ENCODE peak calls at places on chromosomes 2 and 18, in four cellular contexts. G is GM12891, N is K562, I is GM12878. J is an unnamed sample.
A peak's percentile ranks its signal among the peaks of the same experiment; 100 is the strongest.

GRCh38 chr2:63465633-63466032 is 122.6 kb downstream of the WDPCP start:
- DNase-seq in G (no peak), N (no peak), I (no peak), J (no peak)

GRCh38 chr2:221085376-221085900 is 486.7 kb downstream of the EPHA4 start:
- DNase-seq in G (no peak), N (no peak), I (no peak), J (no peak)

GRCh38 chr2:75555701-75556100 is 5.0 kb downstream of the EVA1A start:
- DNase-seq in G (no peak), N (no peak), I (no peak), J (no peak)

GRCh38 chr2:194883711-194884110 is 773.3 kb upstream of the SLC39A10 start:
- DNase-seq in G (no peak), N (no peak), I (no peak), J (no peak)

GRCh38 chr2:160294339-160294803 is 94.3 kb upstream of the ITGB6 start:
- DNase-seq in G (no peak), N (no peak), I (no peak), J (peak; percentile 50)

GRCh38 chr2:36395866-36396265 is 40.3 kb downstream of the CRIM1 start:
- DNase-seq in G (no peak), N (no peak), I (no peak), J (no peak)

GRCh38 chr2:106095478-106096392 is 98.4 kb downstream of the UXS1 start:
- DNase-seq in G (no peak), N (no peak), I (no peak), J (peak; percentile 26)

GRCh38 chr2:64853894-64854293 is 135.3 kb upstream of the SLC1A4 start:
- DNase-seq in G (no peak), N (no peak), I (no peak), J (no peak)

GRCh38 chr18:49072524-49072934 is 121.8 kb upstream of the SMAD7 start:
- DNase-seq in G (no peak), N (peak; percentile 89), I (no peak), J (no peak)

GRCh38 chr2:179850188-179850587 is 11.2 kb downstream of the ZNF385B start:
- DNase-seq in G (no peak), N (no peak), I (no peak), J (no peak)

GRCh38 chr2:201644001-201644400 is 698 bp upstream of the TMEM237 start:
- DNase-seq in G (no peak), N (no peak), I (no peak), J (no peak)

GRCh38 chr18:77206676-77207370 is 42.8 kb upstream of the GALR1 start:
- DNase-seq in G (no peak), N (no peak), I (no peak), J (no peak)

GRCh38 chr2:10700078-10700803 is 10.5 kb upstream of the NOL10 start:
- DNase-seq in G (no peak), N (no peak), I (no peak), J (no peak)

GRCh38 chr2:138713509-138713908 is 66.7 kb downstream of the NXPH2 start:
- DNase-seq in G (no peak), N (no peak), I (no peak), J (no peak)

GRCh38 chr2:7034313-7034712 is 117.1 kb downstream of the RNF144A start:
- DNase-seq in G (no peak), N (peak; percentile 13), I (no peak), J (no peak)

GRCh38 chr2:115654362-115654761 is 1211.9 kb downstream of the DPP10 start:
- DNase-seq in G (no peak), N (no peak), I (no peak), J (no peak)

GRCh38 chr2:227853765-227854271 is 17.6 kb upstream of the DAW1 start:
- DNase-seq in G (no peak), N (no peak), I (no peak), J (no peak)

GRCh38 chr2:20356042-20356441 is 5.4 kb upstream of the PUM2 start:
- DNase-seq in G (no peak), N (no peak), I (no peak), J (no peak)

GRCh38 chr2:121562269-121563176 is 31.8 kb downstream of the RNU4ATAC start:
- DNase-seq in G (no peak), N (no peak), I (no peak), J (no peak)

GRCh38 chr2:41910126-41910525 is 137.7 kb upstream of the PKDCC start:
- DNase-seq in G (no peak), N (no peak), I (no peak), J (no peak)

GRCh38 chr2:201984800-201985525 is 48.7 kb upstream of the FZD7 start:
- DNase-seq in G (no peak), N (no peak), I (no peak), J (no peak)

GRCh38 chr18:3758531-3758930 is 308.6 kb downstream of the TGIF1 start:
- DNase-seq in G (no peak), N (peak; percentile 20), I (no peak), J (no peak)

GRCh38 chr2:101787097-101787496 is 89.6 kb downstream of the MAP4K4 start:
- DNase-seq in G (no peak), N (no peak), I (no peak), J (no peak)

GRCh38 chr18:21180588-21180987 is 61.4 kb upstream of the GREB1L start:
- DNase-seq in G (no peak), N (no peak), I (no peak), J (no peak)

GRCh38 chr2:48230834-48231233 is 299.1 kb upstream of the STON1 start:
- DNase-seq in G (no peak), N (no peak), I (no peak), J (no peak)

GRCh38 chr2:106157416-106157815 is 36.7 kb downstream of the UXS1 start:
- DNase-seq in G (no peak), N (no peak), I (no peak), J (no peak)

GRCh38 chr2:42089340-42089925 is 41.6 kb downstream of the PKDCC start:
- DNase-seq in G (peak; percentile 60), N (peak; percentile 86), I (no peak), J (peak; percentile 50)

GRCh38 chr2:68318686-68319396 is 908 bp downstream of the CNRIP1 start:
- DNase-seq in G (no peak), N (no peak), I (no peak), J (no peak)
- TF ChIP-seq SPI1 in G (no peak), N (no peak), I (no peak), J (no peak)

GRCh38 chr2:3626118-3626816 is 31.4 kb downstream of the COLEC11 start:
- DNase-seq in G (no peak), N (no peak), I (no peak), J (no peak)

GRCh38 chr2:3624059-3624794 is 29.3 kb downstream of the COLEC11 start:
- DNase-seq in G (no peak), N (no peak), I (peak; percentile 46), J (no peak)

GRCh38 chr2:3622967-3623366 is 28.1 kb downstream of the COLEC11 start:
- DNase-seq in G (no peak), N (no peak), I (no peak), J (no peak)

GRCh38 chr2:3626817-3627499 is 31.0 kb upstream of the ALLC start:
- DNase-seq in G (no peak), N (no peak), I (no peak), J (no peak)

DNA sequence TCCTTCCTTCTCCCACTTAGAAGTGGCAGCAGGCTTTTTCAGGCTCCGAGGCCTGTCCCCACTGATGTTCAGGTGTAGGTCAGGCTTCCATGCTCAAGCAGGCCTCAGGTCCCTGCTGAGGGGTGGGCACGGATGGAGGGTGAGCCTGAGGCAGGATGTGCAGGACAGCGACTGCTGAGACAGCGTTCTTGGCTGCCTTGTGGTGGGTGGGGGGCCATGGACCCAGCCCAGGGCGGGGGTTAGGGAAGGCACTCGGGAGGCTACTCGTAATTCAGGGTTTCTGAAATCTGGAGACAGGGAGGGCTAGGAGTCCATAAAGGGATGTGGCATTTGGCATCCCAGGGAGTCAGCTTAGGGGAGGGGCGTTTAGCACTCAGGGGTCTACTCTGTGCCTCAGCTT is 30.3 kb downstream of the COLEC11 start:
- DNase-seq in G (no peak), N (no peak), I (no peak), J (no peak)
- TF ChIP-seq SPI1 in G (no peak), N (no peak), I (no peak), J (no peak)

DNA sequence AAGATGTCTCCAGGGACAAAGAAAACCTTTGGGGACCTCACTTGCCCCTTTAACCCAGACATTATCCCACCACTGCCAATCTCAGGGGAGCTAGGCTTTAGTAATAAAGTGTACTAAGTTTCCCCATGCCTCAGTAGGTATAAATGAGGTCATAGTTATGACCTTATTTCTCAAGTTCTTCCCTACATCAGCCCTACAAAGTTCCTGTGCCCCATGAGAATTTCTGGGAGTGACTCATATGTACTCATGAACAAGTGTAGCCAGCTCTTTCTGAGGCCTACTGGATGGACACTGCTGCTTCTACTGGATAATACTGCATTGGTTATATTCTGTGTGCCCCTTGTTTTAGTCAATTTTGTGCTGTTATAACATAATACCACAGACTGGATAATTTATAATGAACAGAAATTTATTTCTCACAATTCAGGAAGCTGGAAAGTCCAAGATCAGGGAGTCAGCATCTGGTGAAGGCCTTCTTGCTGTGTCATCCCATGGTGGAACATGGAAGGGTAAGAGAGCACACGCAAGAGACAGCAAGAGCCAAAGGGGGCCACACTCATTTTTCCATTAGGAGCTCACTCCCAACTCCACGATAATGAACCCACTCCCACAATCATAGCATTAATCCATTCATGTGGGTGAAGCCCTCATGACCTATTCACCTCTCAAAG is 25.2 kb upstream of the ST3GAL5 start:
- DNase-seq in G (no peak), N (no peak), I (no peak), J (no peak)
- TF ChIP-seq SPI1 in G (no peak), N (no peak), I (no peak), J (no peak)

GRCh38 chr18:31430554-31430953 is 17.0 kb upstream of the DSG3 start:
- DNase-seq in G (no peak), N (no peak), I (no peak), J (no peak)

GRCh38 chr18:31428211-31428610 is 19.3 kb upstream of the DSG3 start:
- DNase-seq in G (no peak), N (no peak), I (no peak), J (no peak)

GRCh38 chr18:31427010-31427409 is 20.5 kb upstream of the DSG3 start:
- DNase-seq in G (no peak), N (no peak), I (no peak), J (no peak)

GRCh38 chr18:31430072-31430471 is 17.5 kb upstream of the DSG3 start:
- DNase-seq in G (no peak), N (no peak), I (no peak), J (no peak)

GRCh38 chr18:31429623-31430022 is 17.9 kb upstream of the DSG3 start:
- DNase-seq in G (no peak), N (peak; percentile 54), I (no peak), J (no peak)
- TF ChIP-seq SPI1 in G (no peak), N (no peak), I (no peak), J (no peak)

GRCh38 chr2:168432100-168432499 is 24.0 kb upstream of the CERS6 start:
- DNase-seq in G (no peak), N (no peak), I (no peak), J (no peak)
- TF ChIP-seq SPI1 in G (no peak), N (no peak), I (no peak), J (no peak)

J was measured in HL-60.